ENCODE peak calls at places on chromosomes 7 and 10, in eight cellular contexts. C, K, W, X, M, L, A and F are unnamed samples.

GRCh38 chr10:44749141-44749540 is 162.0 kb upstream of the TMEM72 start:
- DNase-seq in C (no peak), K (no peak), W (no peak), X (no peak), M (no peak), L (no peak), A (no peak), F (no peak)

GRCh38 chr7:73844848-73845460 is 2.6 kb upstream of the METTL27 start:
- DNase-seq in C (no peak), K (no peak), W (no peak), X (no peak), M (peak), L (peak), A (no peak), F (no peak)

GRCh38 chr10:119575506-119575905 is 21.3 kb downstream of the TIAL1 start:
- DNase-seq in C (no peak), K (no peak), W (no peak), X (no peak), M (no peak), L (peak), A (no peak), F (no peak)

GRCh38 chr7:148708026-148708685 is 9.5 kb downstream of the CUL1 start:
- DNase-seq in C (no peak), K (no peak), W (no peak), X (no peak), M (no peak), L (no peak), A (no peak), F (peak)

GRCh38 chr10:97771055-97771811 is 566 bp downstream of the SFRP5 start:
- DNase-seq in C (no peak), K (peak), W (no peak), X (no peak), M (no peak), L (peak), A (no peak), F (peak)

GRCh38 chr7:39733881-39734571 is 110.7 kb downstream of the RALA start:
- DNase-seq in C (no peak), K (peak), W (no peak), X (no peak), M (peak), L (peak), A (no peak), F (peak)

GRCh38 chr10:8054498-8055407 is at the start of gene GATA3:
- DNase-seq in C (peak), K (peak), W (peak), X (peak), M (peak), L (peak), A (peak), F (no peak)

GRCh38 chr10:69802424-69803161 is 887 bp downstream of the COL13A1 start:
- DNase-seq in C (no peak), K (peak), W (peak), X (no peak), M (no peak), L (peak), A (peak), F (no peak)

GRCh38 chr10:71392292-71392691 is 4.4 kb upstream of the CDH23 start:
- DNase-seq in C (no peak), K (no peak), W (no peak), X (no peak), M (no peak), L (no peak), A (no peak), F (no peak)

GRCh38 chr10:17645591-17646345 is 1.8 kb downstream of the STAM start:
- DNase-seq in C (no peak), K (peak), W (no peak), X (no peak), M (no peak), L (peak), A (no peak), F (peak)

GRCh38 chr10:26860026-26860541 is 674 bp downstream of the ABI1 start:
- DNase-seq in C (peak), K (peak), W (peak), X (peak), M (peak), L (peak), A (peak), F (peak)

GRCh38 chr7:26658698-26659084 is 205.7 kb downstream of the SKAP2 start:
- DNase-seq in C (no peak), K (no peak), W (no peak), X (no peak), M (no peak), L (no peak), A (no peak), F (no peak)

GRCh38 chr10:81978238-81978637 is 103.2 kb downstream of the NRG3 start:
- DNase-seq in C (no peak), K (peak), W (no peak), X (no peak), M (no peak), L (no peak), A (no peak), F (peak)

GRCh38 chr10:79260803-79261740 is 86.2 kb upstream of the PPIF start:
- DNase-seq in C (no peak), K (no peak), W (no peak), X (no peak), M (no peak), L (peak), A (no peak), F (no peak)

GRCh38 chr7:80453699-80454340 is 58.0 kb downstream of the GNAT3 start:
- DNase-seq in C (no peak), K (peak), W (no peak), X (no peak), M (no peak), L (peak), A (no peak), F (peak)

GRCh38 chr10:31977440-31978157 is 49.0 kb upstream of the ARHGAP12 start:
- DNase-seq in C (no peak), K (peak), W (no peak), X (no peak), M (no peak), L (peak), A (no peak), F (peak)

GRCh38 chr7:26419198-26419597 is 127.5 kb downstream of the SNX10 start:
- DNase-seq in C (no peak), K (no peak), W (no peak), X (no peak), M (no peak), L (no peak), A (no peak), F (no peak)

GRCh38 chr7:155412416-155413253 is 45.3 kb upstream of the EN2 start:
- DNase-seq in C (no peak), K (peak), W (peak), X (peak), M (peak), L (peak), A (no peak), F (peak)

GRCh38 chr7:32043688-32044087 is 26.5 kb downstream of the PDE1C start:
- DNase-seq in C (no peak), K (no peak), W (no peak), X (no peak), M (no peak), L (peak), A (no peak), F (no peak)

GRCh38 chr10:6299234-6299633 is 96.5 kb downstream of the PFKFB3 start:
- DNase-seq in C (peak), K (no peak), W (no peak), X (peak), M (no peak), L (no peak), A (no peak), F (no peak)

GRCh38 chr10:5498791-5499492 is 428 bp downstream of the CALML5 start:
- DNase-seq in C (no peak), K (no peak), W (no peak), X (no peak), M (no peak), L (no peak), A (no peak), F (no peak)

GRCh38 chr7:19405546-19405945 is 260.3 kb upstream of the FERD3L start:
- DNase-seq in C (no peak), K (no peak), W (no peak), X (no peak), M (no peak), L (peak), A (no peak), F (no peak)

GRCh38 chr7:76326646-76327233 is 24.3 kb downstream of the HSPB1 start:
- DNase-seq in C (no peak), K (peak), W (no peak), X (no peak), M (no peak), L (peak), A (no peak), F (no peak)

GRCh38 chr10:62386401-62387320 is 12.5 kb downstream of the ZNF365 start:
- DNase-seq in C (no peak), K (no peak), W (no peak), X (no peak), M (no peak), L (peak), A (no peak), F (peak)

GRCh38 chr7:5237286-5237685 is 45.5 kb upstream of the SLC29A4 start:
- DNase-seq in C (peak), K (no peak), W (peak), X (peak), M (no peak), L (peak), A (peak), F (peak)

GRCh38 chr10:33965795-33966581 is 631.5 kb upstream of the NRP1 start:
- DNase-seq in C (no peak), K (no peak), W (no peak), X (no peak), M (no peak), L (no peak), A (no peak), F (peak)

GRCh38 chr10:78212134-78212785 is 178.6 kb downstream of the RPS24 start:
- DNase-seq in C (no peak), K (no peak), W (no peak), X (no peak), M (peak), L (no peak), A (peak), F (no peak)

GRCh38 chr7:158847451-158847866 is 8.9 kb upstream of the DYNC2I1 start:
- DNase-seq in C (no peak), K (no peak), W (no peak), X (no peak), M (no peak), L (no peak), A (no peak), F (no peak)

GRCh38 chr10:108095932-108096925 is 931.7 kb upstream of the SORCS1 start:
- DNase-seq in C (no peak), K (no peak), W (no peak), X (no peak), M (no peak), L (no peak), A (peak), F (no peak)

GRCh38 chr7:149865437-149865836 is 8.3 kb upstream of the ATP6V0E2 start:
- DNase-seq in C (no peak), K (peak), W (peak), X (peak), M (no peak), L (peak), A (no peak), F (peak)

GRCh38 chr10:104873161-104873560 is 232.1 kb downstream of the SORCS3 start:
- DNase-seq in C (no peak), K (no peak), W (no peak), X (no peak), M (no peak), L (no peak), A (no peak), F (no peak)

GRCh38 chr10:7151538-7151937 is 259.3 kb downstream of the SFMBT2 start:
- DNase-seq in C (no peak), K (no peak), W (no peak), X (no peak), M (no peak), L (no peak), A (no peak), F (no peak)

GRCh38 chr10:125333769-125334168 is 173.4 kb upstream of the CTBP2 start:
- DNase-seq in C (no peak), K (no peak), W (no peak), X (no peak), M (no peak), L (no peak), A (no peak), F (no peak)

DNA sequence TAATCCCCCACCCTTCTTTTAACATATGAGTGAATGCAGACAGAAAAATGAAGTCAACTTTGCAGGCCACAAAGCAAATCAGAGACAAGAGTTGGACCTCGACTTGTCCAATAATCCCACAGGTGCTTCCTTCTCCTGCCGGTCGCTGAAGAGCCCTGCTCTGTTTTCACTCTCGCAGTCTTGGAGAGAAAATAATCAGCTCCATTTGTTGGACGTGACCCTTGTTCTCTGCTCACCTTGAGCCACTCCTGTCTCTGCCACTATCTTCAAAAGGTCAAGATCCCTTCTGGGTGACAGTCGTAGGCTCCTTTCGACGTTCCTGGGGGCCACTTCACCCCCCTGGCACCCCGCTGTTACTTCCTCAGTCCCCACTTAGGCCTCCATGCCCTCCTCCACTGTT is 2.8 kb upstream of the KLF6 start:
- DNase-seq in C (no peak), K (no peak), W (no peak), X (no peak), M (no peak), L (no peak), A (no peak), F (no peak)
- TF ChIP-seq POLR2A in C (no peak), K (no peak), W (no peak), X (no peak), M (no peak), L (no peak), A (no peak), F (no peak)

GRCh38 chr10:43362191-43362839 is 9.1 kb upstream of the FXYD4 start:
- DNase-seq in C (peak), K (peak), W (peak), X (peak), M (no peak), L (peak), A (peak), F (peak)
- TF ChIP-seq POLR2A in C (no peak), K (no peak), W (no peak), X (peak), M (no peak), L (no peak), A (no peak), F (no peak)

GRCh38 chr7:55794527-55794926 is 68.0 kb downstream of the SEPTIN14 start:
- DNase-seq in C (no peak), K (no peak), W (no peak), X (no peak), M (no peak), L (no peak), A (no peak), F (peak)
- TF ChIP-seq POLR2A in C (no peak), K (no peak), W (no peak), X (no peak), M (no peak), L (no peak), A (no peak), F (no peak)

GRCh38 chr10:110497438-110498086 is at the start of gene DUSP5:
- DNase-seq in C (peak), K (peak), W (peak), X (peak), M (peak), L (peak), A (peak), F (peak)
- TF ChIP-seq POLR2A in C (no peak), K (peak), W (peak), X (peak), M (peak), L (peak), A (peak), F (peak)

DNA sequence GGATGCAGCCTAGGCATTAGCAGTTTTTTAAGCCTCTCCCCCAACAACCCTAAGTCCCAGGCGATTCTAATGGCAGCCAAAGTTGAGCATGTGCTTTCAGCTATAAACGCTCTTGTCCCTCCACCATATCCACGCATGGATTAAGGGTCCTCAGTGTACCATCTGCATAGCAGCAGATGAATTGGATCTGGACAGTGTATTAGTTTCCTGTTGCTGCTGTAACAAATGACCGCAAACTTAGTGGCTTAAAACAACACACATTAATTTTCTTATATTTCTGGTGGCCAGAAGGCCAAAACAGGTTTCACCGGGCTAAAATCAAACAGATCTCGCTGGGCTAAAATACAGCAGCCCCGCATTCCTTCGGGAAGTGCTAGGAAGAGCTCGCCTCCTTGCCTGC is 13.1 kb downstream of the TSPAN33 start:
- DNase-seq in C (no peak), K (no peak), W (no peak), X (no peak), M (no peak), L (no peak), A (no peak), F (no peak)
- TF ChIP-seq POLR2A in C (no peak), K (no peak), W (no peak), X (no peak), M (no peak), L (no peak), A (no peak), F (no peak)